ENCODE peak calls at places on chromosomes 12 and 14, in six cellular contexts. N, X, G, U, Z and A are unnamed samples.

GRCh38 chr12:99766408-99766807 is 118.9 kb downstream of the GARIN6 start:
- DNase-seq in N (no peak), X (no peak), G (no peak), U (no peak), Z (no peak), A (no peak)

GRCh38 chr12:62757048-62757447 is 177.9 kb downstream of the PPM1H start:
- DNase-seq in N (no peak), X (no peak), G (no peak), U (no peak), Z (no peak), A (no peak)

GRCh38 chr12:66708704-66709443 is 30.0 kb upstream of the GRIP1 start:
- DNase-seq in N (no peak), X (no peak), G (no peak), U (no peak), Z (no peak), A (no peak)

GRCh38 chr12:19183121-19183838 is 53.7 kb downstream of the PLEKHA5 start:
- DNase-seq in N (no peak), X (no peak), G (no peak), U (no peak), Z (no peak), A (no peak)

GRCh38 chr14:75450381-75451276 is 22.8 kb downstream of the JDP2 start:
- DNase-seq in N (no peak), X (no peak), G (peak), U (peak), Z (peak), A (no peak)

GRCh38 chr12:119157528-119157927 is 21.2 kb upstream of the HSPB8 start:
- DNase-seq in N (no peak), X (no peak), G (peak), U (no peak), Z (no peak), A (no peak)

GRCh38 chr12:95141305-95141704 is 67.9 kb upstream of the NR2C1 start:
- DNase-seq in N (no peak), X (no peak), G (no peak), U (no peak), Z (no peak), A (no peak)

GRCh38 chr12:7667025-7667575 is 1.4 kb upstream of the APOBEC1 start:
- DNase-seq in N (no peak), X (no peak), G (no peak), U (no peak), Z (no peak), A (no peak)

GRCh38 chr12:2853626-2854025 is 3.2 kb downstream of the TEX52 start:
- DNase-seq in N (no peak), X (peak), G (peak), U (peak), Z (peak), A (peak)

GRCh38 chr12:71455028-71455737 is 15.6 kb downstream of the LGR5 start:
- DNase-seq in N (no peak), X (no peak), G (no peak), U (no peak), Z (no peak), A (no peak)

GRCh38 chr14:48456051-48456450 is 780.6 kb upstream of the MDGA2 start:
- DNase-seq in N (no peak), X (no peak), G (no peak), U (no peak), Z (no peak), A (no peak)